ENCODE peak calls at places on chromosomes 6 and 20, in four cellular contexts. S, R, I and W are unnamed samples. For H3K4me1 and H3K9me3, the result is how much of the 10 kb centered on the place peaks cover.

GRCh38 chr6:157490870-157491269 is 109.9 kb downstream of the ZDHHC14 start:
- DNase-seq in S (no peak), R (no peak), I (no peak), W (no peak)

GRCh38 chr6:50851269-50851847 is 32.7 kb downstream of the TFAP2B start:
- DNase-seq in S (no peak), R (no peak), I (no peak), W (no peak)

GRCh38 chr20:17912916-17913315 is 55.7 kb downstream of the SNX5 start:
- DNase-seq in S (peak), R (no peak), I (no peak), W (no peak)

GRCh38 chr20:46835418-46835817 is 59.2 kb upstream of the EYA2 start:
- DNase-seq in S (peak), R (no peak), I (no peak), W (no peak)

GRCh38 chr6:16799279-16800193 is 38.3 kb upstream of the ATXN1 start:
- DNase-seq in S (peak), R (no peak), I (no peak), W (no peak)

GRCh38 chr20:52905235-52905634 is 66.9 kb upstream of the TSHZ2 start:
- DNase-seq in S (no peak), R (no peak), I (no peak), W (no peak)

GRCh38 chr6:5082487-5083306 is 2.4 kb upstream of the PPP1R3G start:
- DNase-seq in S (peak), R (no peak), I (no peak), W (peak)

GRCh38 chr20:2754426-2754825 is 46.0 kb downstream of the CPXM1 start:
- DNase-seq in S (no peak), R (no peak), I (no peak), W (no peak)

GRCh38 chr6:30926644-30927043 is 5.3 kb downstream of the SFTA2 start:
- DNase-seq in S (no peak), R (peak), I (no peak), W (no peak)

GRCh38 chr6:164097557-164098398 is 683.3 kb downstream of the QKI start:
- DNase-seq in S (peak), R (no peak), I (no peak), W (no peak)

GRCh38 chr20:58399926-58400325 is 10.9 kb downstream of the VAPB start:
- DNase-seq in S (no peak), R (no peak), I (no peak), W (no peak)

GRCh38 chr6:40642190-40642589 is 55.0 kb upstream of the LRFN2 start:
- DNase-seq in S (no peak), R (no peak), I (no peak), W (no peak)

GRCh38 chr6:82878812-82879211 is 186.8 kb downstream of the UBE3D start:
- DNase-seq in S (peak), R (no peak), I (no peak), W (no peak)

GRCh38 chr6:81865712-81866111 is 113.2 kb upstream of the TENT5A start:
- DNase-seq in S (peak), R (no peak), I (no peak), W (no peak)

GRCh38 chr6:108581932-108582500 is 21.3 kb downstream of the FOXO3 start:
- DNase-seq in S (peak), R (no peak), I (no peak), W (no peak)

GRCh38 chr6:153856929-153857376 is 182.1 kb upstream of the OPRM1 start:
- DNase-seq in S (no peak), R (no peak), I (no peak), W (no peak)

GRCh38 chr6:9412951-9413559 is 977.7 kb upstream of the SLC35B3 start:
- DNase-seq in S (no peak), R (no peak), I (peak), W (peak)

GRCh38 chr6:27297484-27297856 is 14.6 kb downstream of the POM121L2 start:
- DNase-seq in S (no peak), R (no peak), I (no peak), W (no peak)

GRCh38 chr6:27295301-27296079 is 16.6 kb downstream of the POM121L2 start:
- DNase-seq in S (peak), R (no peak), I (no peak), W (peak)

GRCh38 chr6:27296106-27296783 is 15.8 kb downstream of the POM121L2 start:
- DNase-seq in S (peak), R (no peak), I (no peak), W (peak)

GRCh38 chr6:27293436-27294152 is 18.5 kb downstream of the POM121L2 start:
- DNase-seq in S (peak), R (no peak), I (no peak), W (peak)

GRCh38 chr6:27294409-27294808 is 17.7 kb downstream of the POM121L2 start:
- DNase-seq in S (no peak), R (no peak), I (no peak), W (no peak)
- H3K4me1 ChIP-seq in S (under half), R (under half), I (under half), W (under half)

DNA sequence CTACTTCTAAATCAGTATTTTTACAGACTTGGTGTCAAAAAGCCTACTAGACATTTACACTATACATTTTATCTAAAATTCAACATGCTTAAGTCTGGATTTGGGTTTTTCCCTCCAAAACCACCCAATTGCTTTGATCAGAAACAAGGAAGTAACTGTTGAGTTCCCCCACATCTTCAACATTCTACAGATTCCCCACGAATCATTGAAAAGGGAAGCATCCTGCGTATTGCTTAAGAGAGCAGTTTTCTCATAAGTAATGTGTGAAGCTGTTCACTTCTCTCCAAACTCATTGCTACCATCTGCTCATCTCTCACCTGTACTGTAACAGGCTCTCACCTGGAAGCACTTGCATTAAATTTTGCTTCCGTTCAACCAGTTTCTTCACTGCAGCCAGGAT is 36.4 kb upstream of the RNF144B start:
- DNase-seq in S (no peak), R (no peak), I (no peak), W (no peak)
- H3K9me3 ChIP-seq in S (under half), R (under half), I (under half), W (under half)

GRCh38 chr20:21289651-21290050 is 13.5 kb upstream of the XRN2 start:
- DNase-seq in S (peak), R (no peak), I (no peak), W (no peak)
- H3K4me3 ChIP-seq in S (no peak), R (no peak), I (no peak), W (no peak)

GRCh38 chr20:23659989-23660837 is 22.5 kb upstream of the CST3 start:
- DNase-seq in S (peak), R (no peak), I (no peak), W (no peak)
- H3K4me1 ChIP-seq in S (under half), R (under half), I (under half), W (under half)

GRCh38 chr6:358432-358831 is 33.1 kb upstream of the IRF4 start:
- DNase-seq in S (no peak), R (peak), I (peak), W (no peak)
- H3K9me3 ChIP-seq in S (under half), R (under half), I (under half), W (under half)

DNA sequence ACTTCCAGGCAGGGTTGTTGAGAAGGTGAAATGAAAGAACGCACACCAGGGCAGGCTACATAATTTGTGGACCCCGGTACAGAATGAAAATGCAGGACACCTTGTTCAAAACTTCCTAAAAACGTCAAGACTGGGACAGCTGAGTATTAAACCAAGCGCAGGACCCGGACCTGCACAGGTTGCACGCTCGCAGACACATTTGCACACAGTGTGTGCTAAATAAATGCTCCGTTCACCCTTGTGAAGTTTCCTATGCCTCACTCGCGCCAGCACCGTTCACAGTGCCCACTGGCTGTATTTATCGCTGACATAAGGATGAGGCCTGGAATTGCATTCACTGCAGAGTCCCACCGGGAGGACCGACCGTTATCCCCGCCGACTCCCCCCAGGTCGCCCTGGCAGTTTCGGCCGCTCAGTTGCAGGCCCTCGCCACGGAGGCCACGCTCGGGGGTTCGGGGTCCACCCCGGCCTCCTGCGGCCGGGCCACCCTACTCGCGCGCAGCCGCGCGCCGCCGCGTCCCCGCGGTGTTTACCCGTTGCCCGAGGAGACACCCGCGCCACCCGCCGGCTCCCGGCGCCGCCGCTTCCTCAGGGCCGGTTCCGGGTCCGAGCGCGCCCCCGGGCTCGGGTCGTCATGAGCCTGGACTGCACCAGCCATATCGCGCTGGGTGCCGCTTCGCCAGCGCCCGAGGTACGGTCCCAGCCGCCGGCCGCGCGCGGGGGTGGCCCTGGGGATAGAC is at the start of gene CCDC170:
- DNase-seq in S (no peak), R (peak), I (no peak), W (peak)
- H3K4me3 ChIP-seq in S (peak), R (peak), I (no peak), W (peak)

GRCh38 chr6:18326980-18327379 is 60.2 kb upstream of the RNF144B start:
- DNase-seq in S (no peak), R (no peak), I (no peak), W (no peak)

GRCh38 chr6:18327621-18328548 is 59.3 kb upstream of the RNF144B start:
- DNase-seq in S (no peak), R (peak), I (no peak), W (no peak)

GRCh38 chr6:18330548-18331066 is 56.5 kb upstream of the RNF144B start:
- DNase-seq in S (no peak), R (no peak), I (no peak), W (no peak)

GRCh38 chr6:18329781-18330180 is 57.4 kb upstream of the RNF144B start:
- DNase-seq in S (no peak), R (no peak), I (no peak), W (no peak)

DNA sequence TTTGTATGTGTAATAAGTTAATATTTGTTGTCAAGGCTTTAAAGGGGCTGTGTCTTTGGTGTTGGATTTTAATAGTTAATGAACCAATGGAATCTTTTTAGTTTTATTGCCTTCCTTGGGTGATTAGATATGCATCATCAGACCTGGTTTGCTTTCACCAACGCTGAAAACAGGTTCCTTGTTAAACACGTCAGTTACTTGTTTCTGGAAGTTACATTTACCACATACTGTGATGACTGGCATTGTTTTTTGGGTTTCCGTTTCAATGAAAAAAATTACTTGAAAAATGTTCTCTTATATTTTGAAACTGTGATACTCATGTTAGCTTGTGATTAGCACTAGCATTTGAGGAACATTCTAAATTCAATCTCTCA is 58.6 kb upstream of the RNF144B start:
- DNase-seq in S (no peak), R (no peak), I (no peak), W (no peak)
- H3K4me1 ChIP-seq in S (under half), R (under half), I (under half), W (under half)